ENCODE peak calls at places on chromosomes 3 and 15, in five cellular contexts. One of them, this sample, is unnamed.

GRCh38 chr3:189937302-189938255 is 183.1 kb downstream of the P3H2 start:
- DNase-seq in dorsolateral prefrontal cortex: no peak
- DNase-seq in psoas muscle: no peak
- DNase-seq in nephron progenitor cell: no peak
- DNase-seq in GM06990: no peak
- DNase-seq in this sample: no peak

GRCh38 chr3:67593761-67594234 is 60.6 kb downstream of the SUCLG2 start:
- DNase-seq in dorsolateral prefrontal cortex: no peak
- DNase-seq in psoas muscle: no peak
- DNase-seq in nephron progenitor cell: no peak
- DNase-seq in GM06990: no peak
- DNase-seq in this sample: no peak

GRCh38 chr15:74866090-74866489 is 7.1 kb downstream of the SCAMP2 start:
- DNase-seq in dorsolateral prefrontal cortex: no peak
- DNase-seq in psoas muscle: no peak
- DNase-seq in nephron progenitor cell: no peak
- DNase-seq in GM06990: no peak
- DNase-seq in this sample: no peak

GRCh38 chr15:27089233-27089586 is 118.2 kb downstream of the GABRG3 start:
- DNase-seq in dorsolateral prefrontal cortex: no peak
- DNase-seq in psoas muscle: no peak
- DNase-seq in nephron progenitor cell: no peak
- DNase-seq in GM06990: no peak
- DNase-seq in this sample: no peak

GRCh38 chr15:100189849-100190248 is 151.9 kb downstream of the ADAMTS17 start:
- DNase-seq in dorsolateral prefrontal cortex: no peak
- DNase-seq in psoas muscle: no peak
- DNase-seq in nephron progenitor cell: no peak
- DNase-seq in GM06990: no peak
- DNase-seq in this sample: no peak

GRCh38 chr3:19702416-19703078 is 231.5 kb downstream of the EFHB start:
- DNase-seq in dorsolateral prefrontal cortex: no peak
- DNase-seq in psoas muscle: no peak
- DNase-seq in nephron progenitor cell: no peak
- DNase-seq in GM06990: peak
- DNase-seq in this sample: no peak

GRCh38 chr15:31457631-31458526 is 131.2 kb downstream of the KLF13 start:
- DNase-seq in dorsolateral prefrontal cortex: no peak
- DNase-seq in psoas muscle: no peak
- DNase-seq in nephron progenitor cell: no peak
- DNase-seq in GM06990: no peak
- DNase-seq in this sample: no peak

GRCh38 chr3:173191611-173192010 is 50.6 kb upstream of the SPATA16 start:
- DNase-seq in dorsolateral prefrontal cortex: no peak
- DNase-seq in psoas muscle: no peak
- DNase-seq in nephron progenitor cell: no peak
- DNase-seq in GM06990: no peak
- DNase-seq in this sample: no peak

GRCh38 chr3:129326138-129326537 is 47.5 kb downstream of the HMCES start:
- DNase-seq in dorsolateral prefrontal cortex: no peak
- DNase-seq in psoas muscle: no peak
- DNase-seq in nephron progenitor cell: no peak
- DNase-seq in GM06990: no peak
- DNase-seq in this sample: no peak

GRCh38 chr15:101180620-101181307 is 71.1 kb downstream of the CHSY1 start:
- DNase-seq in dorsolateral prefrontal cortex: no peak
- DNase-seq in psoas muscle: no peak
- DNase-seq in nephron progenitor cell: no peak
- DNase-seq in GM06990: no peak
- DNase-seq in this sample: no peak

GRCh38 chr3:168865022-168865551 is 769.4 kb upstream of the GOLIM4 start:
- DNase-seq in dorsolateral prefrontal cortex: no peak
- DNase-seq in psoas muscle: no peak
- DNase-seq in nephron progenitor cell: peak
- DNase-seq in GM06990: no peak
- DNase-seq in this sample: peak

GRCh38 chr3:38039899-38040261 is 872 bp downstream of the DLEC1 start:
- DNase-seq in dorsolateral prefrontal cortex: peak
- DNase-seq in psoas muscle: peak
- DNase-seq in nephron progenitor cell: no peak
- DNase-seq in GM06990: no peak
- DNase-seq in this sample: no peak
- TF ChIP-seq CTCF in dorsolateral prefrontal cortex: peak
- TF ChIP-seq CTCF in psoas muscle: peak
- TF ChIP-seq CTCF in nephron progenitor cell: no peak
- TF ChIP-seq CTCF in GM06990: peak
- TF ChIP-seq CTCF in this sample: no peak

GRCh38 chr3:155737844-155738460 is 6.9 kb downstream of the PLCH1 start:
- DNase-seq in dorsolateral prefrontal cortex: no peak
- DNase-seq in psoas muscle: no peak
- DNase-seq in nephron progenitor cell: peak
- DNase-seq in GM06990: no peak
- DNase-seq in this sample: no peak
- TF ChIP-seq CTCF in dorsolateral prefrontal cortex: no peak
- TF ChIP-seq CTCF in psoas muscle: no peak
- TF ChIP-seq CTCF in nephron progenitor cell: no peak
- TF ChIP-seq CTCF in GM06990: no peak
- TF ChIP-seq CTCF in this sample: no peak

GRCh38 chr15:65516997-65517865 is at the start of gene DPP8:
- DNase-seq in dorsolateral prefrontal cortex: peak
- DNase-seq in psoas muscle: peak
- DNase-seq in nephron progenitor cell: peak
- DNase-seq in GM06990: peak
- DNase-seq in this sample: peak

GRCh38 chr15:65518633-65519285 is 1.3 kb upstream of the DPP8 start:
- DNase-seq in dorsolateral prefrontal cortex: no peak
- DNase-seq in psoas muscle: no peak
- DNase-seq in nephron progenitor cell: no peak
- DNase-seq in GM06990: no peak
- DNase-seq in this sample: no peak

GRCh38 chr15:65521355-65521754 is 3.9 kb upstream of the DPP8 start:
- DNase-seq in dorsolateral prefrontal cortex: no peak
- DNase-seq in psoas muscle: no peak
- DNase-seq in nephron progenitor cell: no peak
- DNase-seq in GM06990: no peak
- DNase-seq in this sample: no peak

GRCh38 chr15:65519781-65520299 is 2.4 kb upstream of the DPP8 start:
- DNase-seq in dorsolateral prefrontal cortex: no peak
- DNase-seq in psoas muscle: no peak
- DNase-seq in nephron progenitor cell: no peak
- DNase-seq in GM06990: no peak
- DNase-seq in this sample: no peak

DNA sequence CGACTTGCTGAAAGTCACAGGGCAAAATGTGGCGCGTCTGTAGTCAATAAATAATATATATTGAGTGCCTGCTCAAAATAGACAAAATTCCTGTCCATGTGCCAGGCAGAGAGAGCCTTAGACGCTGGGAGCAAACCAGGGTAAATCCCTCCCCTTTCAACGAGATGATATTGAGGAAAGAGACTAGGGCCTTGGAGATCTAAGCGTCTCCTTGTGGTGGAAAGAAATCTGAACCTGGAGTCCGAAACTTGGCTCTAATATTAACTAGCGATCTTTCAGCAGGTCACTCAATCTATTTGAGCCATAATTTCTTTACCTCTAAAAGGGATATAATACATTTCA is 348 bp upstream of the DPP8 start:
- DNase-seq in dorsolateral prefrontal cortex: no peak
- DNase-seq in psoas muscle: no peak
- DNase-seq in nephron progenitor cell: no peak
- DNase-seq in GM06990: no peak
- DNase-seq in this sample: no peak
- TF ChIP-seq CTCF in dorsolateral prefrontal cortex: no peak
- TF ChIP-seq CTCF in psoas muscle: no peak
- TF ChIP-seq CTCF in nephron progenitor cell: no peak
- TF ChIP-seq CTCF in GM06990: no peak
- TF ChIP-seq CTCF in this sample: peak

GRCh38 chr3:103025880-103026279 is 591.1 kb downstream of the ZPLD1 start:
- DNase-seq in dorsolateral prefrontal cortex: no peak
- DNase-seq in psoas muscle: no peak
- DNase-seq in nephron progenitor cell: no peak
- DNase-seq in GM06990: no peak
- DNase-seq in this sample: no peak
- TF ChIP-seq CTCF in dorsolateral prefrontal cortex: no peak
- TF ChIP-seq CTCF in psoas muscle: no peak
- TF ChIP-seq CTCF in nephron progenitor cell: no peak
- TF ChIP-seq CTCF in GM06990: no peak
- TF ChIP-seq CTCF in this sample: no peak

GRCh38 chr15:71651750-71652186 is 158.6 kb upstream of the NR2E3 start:
- DNase-seq in dorsolateral prefrontal cortex: peak
- DNase-seq in psoas muscle: no peak
- DNase-seq in nephron progenitor cell: peak
- DNase-seq in GM06990: no peak
- DNase-seq in this sample: peak
- TF ChIP-seq CTCF in dorsolateral prefrontal cortex: peak
- TF ChIP-seq CTCF in psoas muscle: peak
- TF ChIP-seq CTCF in nephron progenitor cell: peak
- TF ChIP-seq CTCF in GM06990: peak
- TF ChIP-seq CTCF in this sample: peak

GRCh38 chr3:149343951-149344350 is 10.5 kb upstream of the TM4SF18 start:
- DNase-seq in dorsolateral prefrontal cortex: no peak
- DNase-seq in psoas muscle: no peak
- DNase-seq in nephron progenitor cell: no peak
- DNase-seq in GM06990: no peak
- DNase-seq in this sample: no peak
- TF ChIP-seq CTCF in dorsolateral prefrontal cortex: peak
- TF ChIP-seq CTCF in psoas muscle: no peak
- TF ChIP-seq CTCF in nephron progenitor cell: no peak
- TF ChIP-seq CTCF in GM06990: peak
- TF ChIP-seq CTCF in this sample: no peak

GRCh38 chr3:10160346-10160745 is 4.4 kb upstream of the IRAK2 start:
- DNase-seq in dorsolateral prefrontal cortex: no peak
- DNase-seq in psoas muscle: no peak
- DNase-seq in nephron progenitor cell: no peak
- DNase-seq in GM06990: no peak
- DNase-seq in this sample: no peak
- TF ChIP-seq CTCF in dorsolateral prefrontal cortex: no peak
- TF ChIP-seq CTCF in psoas muscle: no peak
- TF ChIP-seq CTCF in nephron progenitor cell: no peak
- TF ChIP-seq CTCF in GM06990: no peak
- TF ChIP-seq CTCF in this sample: no peak

GRCh38 chr15:77657629-77658238 is 25.0 kb upstream of the LINGO1 start:
- DNase-seq in dorsolateral prefrontal cortex: peak
- DNase-seq in psoas muscle: no peak
- DNase-seq in nephron progenitor cell: no peak
- DNase-seq in GM06990: no peak
- DNase-seq in this sample: no peak

GRCh38 chr15:77659350-77660321 is 26.9 kb upstream of the LINGO1 start:
- DNase-seq in dorsolateral prefrontal cortex: peak
- DNase-seq in psoas muscle: peak
- DNase-seq in nephron progenitor cell: peak
- DNase-seq in GM06990: no peak
- DNase-seq in this sample: peak

GRCh38 chr15:77656294-77656693 is 23.6 kb upstream of the LINGO1 start:
- DNase-seq in dorsolateral prefrontal cortex: peak
- DNase-seq in psoas muscle: no peak
- DNase-seq in nephron progenitor cell: no peak
- DNase-seq in GM06990: no peak
- DNase-seq in this sample: no peak

GRCh38 chr15:77653832-77654480 is 21.2 kb upstream of the LINGO1 start:
- DNase-seq in dorsolateral prefrontal cortex: no peak
- DNase-seq in psoas muscle: no peak
- DNase-seq in nephron progenitor cell: no peak
- DNase-seq in GM06990: no peak
- DNase-seq in this sample: no peak

DNA sequence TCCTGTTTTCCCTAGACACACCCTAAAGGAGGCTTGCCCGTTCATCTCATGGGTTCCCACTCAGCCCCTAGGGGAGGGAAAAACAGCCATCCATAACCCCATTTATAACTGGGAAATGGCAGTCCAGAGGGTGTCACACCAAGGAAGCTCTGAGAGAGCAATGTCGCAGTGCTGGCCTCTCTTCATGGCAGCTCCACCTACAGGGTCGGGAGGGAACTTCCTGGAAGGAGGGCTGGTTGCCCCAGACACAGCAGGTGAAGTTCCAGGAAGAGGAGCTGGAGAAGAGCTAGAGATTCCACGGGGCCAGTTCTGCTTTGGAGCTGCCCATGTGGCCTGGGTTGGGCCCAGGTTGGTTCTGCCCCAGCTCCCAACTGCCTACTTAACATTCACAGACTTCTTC is 22.3 kb upstream of the LINGO1 start:
- DNase-seq in dorsolateral prefrontal cortex: no peak
- DNase-seq in psoas muscle: no peak
- DNase-seq in nephron progenitor cell: peak
- DNase-seq in GM06990: no peak
- DNase-seq in this sample: peak
- TF ChIP-seq CTCF in dorsolateral prefrontal cortex: peak
- TF ChIP-seq CTCF in psoas muscle: no peak
- TF ChIP-seq CTCF in nephron progenitor cell: peak
- TF ChIP-seq CTCF in GM06990: peak
- TF ChIP-seq CTCF in this sample: peak

GRCh38 chr3:49134471-49135265 is 1.8 kb upstream of the LAMB2 start:
- DNase-seq in dorsolateral prefrontal cortex: no peak
- DNase-seq in psoas muscle: no peak
- DNase-seq in nephron progenitor cell: no peak
- DNase-seq in GM06990: no peak
- DNase-seq in this sample: no peak
- TF ChIP-seq CTCF in dorsolateral prefrontal cortex: no peak
- TF ChIP-seq CTCF in psoas muscle: no peak
- TF ChIP-seq CTCF in nephron progenitor cell: no peak
- TF ChIP-seq CTCF in GM06990: no peak
- TF ChIP-seq CTCF in this sample: no peak

GRCh38 chr3:194671900-194672808 is at the start of gene LSG1:
- DNase-seq in dorsolateral prefrontal cortex: peak
- DNase-seq in psoas muscle: peak
- DNase-seq in nephron progenitor cell: peak
- DNase-seq in GM06990: peak
- DNase-seq in this sample: peak
- TF ChIP-seq CTCF in dorsolateral prefrontal cortex: no peak
- TF ChIP-seq CTCF in psoas muscle: no peak
- TF ChIP-seq CTCF in nephron progenitor cell: no peak
- TF ChIP-seq CTCF in GM06990: no peak
- TF ChIP-seq CTCF in this sample: no peak